ENCODE peak calls at places on chromosome 2, in four cellular contexts. One of them, this sample, is unnamed.

GRCh38 chr2:28048341-28048740 is 157.8 kb downstream of the BABAM2 start:
- DNase-seq in HL-60: no peak
- DNase-seq in K562: no peak
- DNase-seq in GM12878: no peak
- DNase-seq in this sample: no peak

GRCh38 chr2:134334542-134335353 is 80.9 kb downstream of the MGAT5 start:
- DNase-seq in HL-60: no peak
- DNase-seq in GM12878: no peak
- DNase-seq in K562: no peak
- DNase-seq in this sample: no peak

GRCh38 chr2:139550873-139551272 is 770.7 kb upstream of the NXPH2 start:
- DNase-seq in HL-60: no peak
- DNase-seq in K562: no peak
- DNase-seq in GM12878: no peak
- DNase-seq in this sample: no peak

GRCh38 chr2:196594158-196594557 is 45.4 kb upstream of the CCDC150 start:
- DNase-seq in GM12878: no peak
- DNase-seq in HL-60: no peak
- DNase-seq in K562: no peak
- DNase-seq in this sample: no peak

GRCh38 chr2:148592812-148593211 is 51.7 kb upstream of the EPC2 start:
- DNase-seq in HL-60: peak
- DNase-seq in GM12878: no peak
- DNase-seq in K562: no peak
- DNase-seq in this sample: no peak

GRCh38 chr2:207813221-207813916 is 43.7 kb upstream of the FZD5 start:
- DNase-seq in GM12878: no peak
- DNase-seq in K562: peak
- DNase-seq in HL-60: no peak
- DNase-seq in this sample: no peak

GRCh38 chr2:173555833-173556232 is 201.2 kb downstream of the CDCA7 start:
- DNase-seq in HL-60: no peak
- DNase-seq in K562: no peak
- DNase-seq in GM12878: no peak
- DNase-seq in this sample: no peak

GRCh38 chr2:122469147-122469546 is 713.7 kb downstream of the TSN start:
- DNase-seq in HL-60: no peak
- DNase-seq in GM12878: no peak
- DNase-seq in K562: no peak
- DNase-seq in this sample: no peak

GRCh38 chr2:169363570-169364150 is 1.3 kb upstream of the LRP2 start:
- DNase-seq in K562: peak
- DNase-seq in HL-60: peak
- DNase-seq in GM12878: no peak
- DNase-seq in this sample: no peak

GRCh38 chr2:205435970-205436369 is 246.3 kb upstream of the NRP2 start:
- DNase-seq in GM12878: no peak
- DNase-seq in HL-60: no peak
- DNase-seq in K562: no peak
- DNase-seq in this sample: no peak

GRCh38 chr2:162261032-162261945 is 18.0 kb upstream of the FAP start:
- DNase-seq in GM12878: no peak
- DNase-seq in K562: no peak
- DNase-seq in HL-60: peak
- DNase-seq in this sample: no peak

GRCh38 chr2:45886229-45886663 is 234.8 kb downstream of the PRKCE start:
- DNase-seq in GM12878: no peak
- DNase-seq in HL-60: peak
- DNase-seq in K562: no peak
- DNase-seq in this sample: no peak

GRCh38 chr2:111626037-111626861 is 257.7 kb downstream of the ANAPC1 start:
- DNase-seq in K562: peak
- DNase-seq in HL-60: no peak
- DNase-seq in GM12878: no peak
- DNase-seq in this sample: no peak

GRCh38 chr2:108383146-108383830 is 5.5 kb downstream of the SULT1C4 start:
- DNase-seq in K562: no peak
- DNase-seq in HL-60: no peak
- DNase-seq in GM12878: no peak
- DNase-seq in this sample: no peak

GRCh38 chr2:220310326-220310936 is 683.0 kb downstream of the SLC4A3 start:
- DNase-seq in K562: no peak
- DNase-seq in HL-60: no peak
- DNase-seq in GM12878: no peak
- DNase-seq in this sample: no peak

GRCh38 chr2:197596751-197597150 is 78.6 kb downstream of the RFTN2 start:
- DNase-seq in HL-60: no peak
- DNase-seq in GM12878: no peak
- DNase-seq in K562: no peak
- DNase-seq in this sample: no peak

GRCh38 chr2:197600306-197600705 is 75.1 kb downstream of the RFTN2 start:
- DNase-seq in HL-60: no peak
- DNase-seq in GM12878: no peak
- DNase-seq in K562: no peak
- DNase-seq in this sample: no peak

GRCh38 chr2:197604117-197604516 is 71.3 kb downstream of the RFTN2 start:
- DNase-seq in HL-60: no peak
- DNase-seq in K562: no peak
- DNase-seq in GM12878: no peak
- DNase-seq in this sample: no peak

GRCh38 chr2:197598450-197598849 is 76.9 kb downstream of the RFTN2 start:
- DNase-seq in K562: no peak
- DNase-seq in HL-60: no peak
- DNase-seq in GM12878: no peak
- DNase-seq in this sample: no peak

DNA sequence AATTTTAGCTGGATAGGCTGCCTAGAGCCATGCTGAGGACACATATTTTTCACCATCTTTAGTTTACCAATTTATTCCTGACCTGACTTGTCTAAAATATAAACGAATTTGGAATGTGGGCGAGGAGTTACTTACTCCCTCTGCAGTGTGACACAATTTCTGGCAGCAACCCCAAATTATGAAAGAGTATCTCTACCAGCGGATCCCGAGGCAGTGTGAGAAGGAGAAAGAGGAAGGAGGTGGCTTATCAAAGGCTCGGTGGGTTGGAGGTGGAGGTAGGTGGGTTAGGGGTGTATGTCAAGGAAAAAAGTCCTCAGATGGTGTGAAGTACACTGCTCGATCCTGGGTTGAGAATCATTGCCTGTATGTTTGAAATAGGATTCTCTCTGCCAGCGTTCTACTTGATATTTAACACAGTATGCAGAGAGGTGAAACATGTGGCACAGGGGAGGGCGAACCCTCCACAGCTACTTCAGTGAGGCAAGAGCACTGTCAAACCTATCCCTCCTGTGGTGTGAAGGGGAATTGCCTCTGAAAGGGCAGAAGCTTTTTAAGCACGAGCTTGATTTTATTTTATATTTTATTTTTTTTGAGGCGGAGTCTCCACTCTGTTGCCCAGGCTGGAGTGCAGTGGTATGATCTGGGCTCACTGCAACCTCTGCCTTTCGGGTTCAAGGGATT is 76.0 kb downstream of the RFTN2 start:
- DNase-seq in K562: peak
- DNase-seq in HL-60: peak
- DNase-seq in GM12878: no peak
- DNase-seq in this sample: peak
- TF ChIP-seq SPI1 in K562: no peak
- TF ChIP-seq SPI1 in HL-60: peak
- TF ChIP-seq SPI1 in GM12878: no peak
- TF ChIP-seq SPI1 in this sample: no peak

DNA sequence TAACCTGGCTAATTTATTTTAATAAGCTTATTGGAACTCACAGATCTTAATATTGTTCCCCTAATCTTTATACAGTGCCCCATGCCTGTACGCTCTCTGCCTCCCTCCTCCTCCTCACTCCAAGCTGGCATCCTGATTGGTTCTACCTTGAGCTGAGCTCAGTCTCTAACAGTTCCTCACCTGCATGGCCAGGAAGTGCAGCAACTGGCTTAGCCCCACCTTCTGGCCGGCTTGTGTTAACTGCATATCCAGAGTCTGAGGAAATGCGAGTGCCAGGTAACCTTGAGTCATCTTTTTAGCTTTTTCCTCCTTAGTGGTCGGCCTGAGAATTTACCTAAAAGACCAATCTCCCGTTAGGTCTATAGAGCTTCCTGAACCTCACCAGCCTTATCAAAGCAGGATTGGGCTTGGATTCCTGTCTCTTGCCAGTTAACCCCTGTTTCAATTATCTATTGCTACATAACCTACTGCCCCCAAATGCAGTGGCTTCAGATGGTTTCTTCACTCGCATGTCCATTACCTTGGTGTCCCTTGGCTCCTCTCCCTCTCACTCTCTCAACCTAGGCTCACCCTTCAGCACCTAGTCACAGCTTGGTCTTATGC is 89.5 kb upstream of the STK39 start:
- DNase-seq in K562: no peak
- DNase-seq in GM12878: no peak
- DNase-seq in HL-60: peak
- DNase-seq in this sample: no peak
- TF ChIP-seq SPI1 in K562: peak
- TF ChIP-seq SPI1 in GM12878: no peak
- TF ChIP-seq SPI1 in HL-60: peak
- TF ChIP-seq SPI1 in this sample: peak

GRCh38 chr2:237458519-237458918 is 28.5 kb upstream of the MLPH start:
- DNase-seq in K562: no peak
- DNase-seq in HL-60: no peak
- DNase-seq in GM12878: no peak
- DNase-seq in this sample: no peak

GRCh38 chr2:237456200-237456731 is 30.8 kb upstream of the MLPH start:
- DNase-seq in K562: no peak
- DNase-seq in HL-60: no peak
- DNase-seq in GM12878: no peak
- DNase-seq in this sample: no peak

GRCh38 chr2:237459226-237459625 is 27.8 kb upstream of the MLPH start:
- DNase-seq in GM12878: no peak
- DNase-seq in HL-60: no peak
- DNase-seq in K562: no peak
- DNase-seq in this sample: no peak

GRCh38 chr2:237457388-237457941 is 29.6 kb upstream of the MLPH start:
- DNase-seq in GM12878: no peak
- DNase-seq in K562: no peak
- DNase-seq in HL-60: no peak
- DNase-seq in this sample: no peak

DNA sequence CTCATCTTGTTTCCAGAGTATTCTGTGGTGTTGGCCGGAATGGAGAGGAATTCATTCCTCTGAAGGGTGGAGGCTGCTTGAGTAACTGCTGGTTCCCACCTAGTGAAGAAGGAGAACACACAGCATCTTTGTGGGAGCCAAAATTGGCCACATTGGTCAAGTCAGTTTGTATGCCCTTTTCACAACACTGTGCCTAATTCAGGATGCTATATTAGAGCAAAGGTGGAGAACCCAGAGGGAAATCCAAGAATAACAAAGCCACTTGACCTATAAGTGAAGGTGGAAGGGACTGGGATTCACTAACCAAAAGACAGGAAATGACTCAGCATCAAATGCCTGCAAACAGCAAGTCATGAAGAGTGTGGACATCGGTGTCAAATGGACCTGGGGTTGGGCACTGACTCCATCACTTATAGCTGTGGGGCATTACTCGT is 27.3 kb upstream of the MLPH start:
- DNase-seq in K562: no peak
- DNase-seq in HL-60: no peak
- DNase-seq in GM12878: no peak
- DNase-seq in this sample: no peak
- TF ChIP-seq SPI1 in K562: no peak
- TF ChIP-seq SPI1 in HL-60: no peak
- TF ChIP-seq SPI1 in GM12878: no peak
- TF ChIP-seq SPI1 in this sample: no peak

DNA sequence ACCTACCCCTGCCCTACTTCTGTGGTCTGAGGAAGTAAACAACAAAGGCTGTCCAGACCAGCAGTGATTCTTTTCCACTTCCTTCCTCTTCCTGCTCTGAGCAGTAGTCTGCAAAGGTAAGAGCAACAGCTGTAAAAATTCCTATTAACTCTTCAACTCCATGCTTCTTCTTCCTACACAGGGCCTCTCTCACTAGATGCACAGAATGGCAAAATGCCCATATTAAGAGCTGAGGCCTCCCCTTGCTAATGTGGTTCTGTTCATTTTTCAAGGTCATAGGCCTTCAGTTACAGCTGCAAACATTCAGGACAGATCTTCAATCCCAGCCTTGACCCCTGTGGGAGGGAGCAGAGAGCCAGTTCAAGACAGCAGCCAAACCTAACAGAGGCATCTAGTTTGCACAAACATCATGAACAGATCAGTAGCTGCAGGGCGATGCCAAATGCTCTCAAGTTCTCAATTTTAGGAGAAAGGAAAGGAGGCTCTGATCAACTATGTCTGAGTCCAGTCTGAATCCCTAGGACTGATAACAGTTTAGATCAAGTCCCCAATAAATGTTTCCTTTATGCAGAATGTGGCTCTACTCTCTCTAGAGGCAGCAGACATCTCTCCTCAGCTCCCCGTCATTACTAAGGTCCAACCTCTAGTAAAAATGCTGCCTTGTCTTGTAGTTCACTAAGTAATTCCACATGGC is 20.9 kb downstream of the SLC40A1 start:
- DNase-seq in K562: no peak
- DNase-seq in GM12878: no peak
- DNase-seq in HL-60: peak
- DNase-seq in this sample: no peak
- TF ChIP-seq SPI1 in K562: peak
- TF ChIP-seq SPI1 in GM12878: no peak
- TF ChIP-seq SPI1 in HL-60: peak
- TF ChIP-seq SPI1 in this sample: no peak